ENCODE peak calls at places on chromosome 14, in five cellular contexts. Y is fibroblast of the conjunctiva; D is nucleus accumbens; J is RPMI7951; E is effector CD8-positive, alpha-beta T cell. O is an unnamed sample.

GRCh38 chr14:22588419-22589095 is 467 bp downstream of the DAD1 start:
- DNase-seq in Y (no peak), D (no peak), J (no peak), E (no peak), O (no peak)

GRCh38 chr14:33834956-33835655 is 115.8 kb downstream of the EGLN3 start:
- DNase-seq in Y (no peak), D (no peak), J (no peak), E (no peak), O (no peak)

GRCh38 chr14:71695603-71696350 is 236.5 kb upstream of the RGS6 start:
- DNase-seq in Y (no peak), D (no peak), J (no peak), E (no peak), O (no peak)

GRCh38 chr14:71397371-71397770 is 490.1 kb downstream of the PCNX1 start:
- DNase-seq in Y (no peak), D (no peak), J (peak), E (no peak), O (no peak)

GRCh38 chr14:32073537-32074189 is 3.4 kb upstream of the ARHGAP5 start:
- DNase-seq in Y (peak), D (no peak), J (peak), E (peak), O (peak)

GRCh38 chr14:24254630-24255392 is 8.2 kb downstream of the TGM1 start:
- DNase-seq in Y (no peak), D (no peak), J (no peak), E (no peak), O (no peak)

GRCh38 chr14:61247935-61248334 is 33.2 kb downstream of the TMEM30B start:
- DNase-seq in Y (no peak), D (no peak), J (peak), E (no peak), O (no peak)

GRCh38 chr14:76591270-76591669 is 170.0 kb upstream of the VASH1 start:
- DNase-seq in Y (no peak), D (no peak), J (no peak), E (no peak), O (no peak)

GRCh38 chr14:83425138-83425537 is 1891.5 kb upstream of the SEL1L start:
- DNase-seq in Y (peak), D (no peak), J (peak), E (no peak), O (peak)

GRCh38 chr14:52949711-52950409 is 990 bp downstream of the FERMT2 start:
- DNase-seq in Y (no peak), D (no peak), J (peak), E (no peak), O (peak)

GRCh38 chr14:71628433-71628832 is 303.8 kb upstream of the RGS6 start:
- DNase-seq in Y (no peak), D (no peak), J (no peak), E (no peak), O (no peak)

GRCh38 chr14:53183611-53184010 is 30.5 kb upstream of the DDHD1 start:
- DNase-seq in Y (no peak), D (no peak), J (peak), E (no peak), O (peak)

GRCh38 chr14:100723135-100723883 is 3.4 kb upstream of the DLK1 start:
- DNase-seq in Y (no peak), D (no peak), J (no peak), E (no peak), O (no peak)

GRCh38 chr14:104343690-104344640 is 205.6 kb downstream of the KIF26A start:
- DNase-seq in Y (no peak), D (no peak), J (no peak), E (no peak), O (no peak)

GRCh38 chr14:105064721-105065143 is 498 bp downstream of the GPR132 start:
- DNase-seq in Y (no peak), D (no peak), J (no peak), E (no peak), O (peak)

GRCh38 chr14:30077946-30078345 is 150.3 kb upstream of the PRKD1 start:
- DNase-seq in Y (no peak), D (no peak), J (peak), E (no peak), O (peak)

GRCh38 chr14:35404496-35405303 is at the start of gene NFKBIA:
- DNase-seq in Y (peak), D (peak), J (peak), E (peak), O (peak)

GRCh38 chr14:50839048-50839447 is 8.1 kb upstream of the NIN start:
- DNase-seq in Y (no peak), D (no peak), J (peak), E (no peak), O (no peak)

GRCh38 chr14:94342334-94342934 is 19.3 kb upstream of the SERPINA6 start:
- DNase-seq in Y (peak), D (no peak), J (peak), E (no peak), O (peak)

GRCh38 chr14:69610859-69611263 is 535 bp upstream of the SUSD6 start:
- DNase-seq in Y (no peak), D (no peak), J (no peak), E (no peak), O (peak)

O was measured in AG20443.